ENCODE peak calls at places on chromosomes 3 and 15, in seven cellular contexts. J is fibroblast of lung, K is GM23248, B is foreskin fibroblast, W is NCI-H2081, F is iris pigment epithelial cell, H is endodermal cell. O is an unnamed sample.

GRCh38 chr3:158102660-158103085 is 3.5 kb downstream of the SHOX2 start:
- DNase-seq in J (no peak), K (no peak), B (peak; percentile 62), W (no peak), F (no peak), H (peak; percentile 53), O (no peak)

GRCh38 chr15:74405823-74406222 is 27.9 kb downstream of the SEMA7A start:
- DNase-seq in J (peak; percentile 46), K (no peak), B (no peak), W (no peak), F (peak; percentile 31), H (no peak), O (no peak)

GRCh38 chr3:129211772-129212171 is 28.1 kb upstream of the CNBP start:
- DNase-seq in J (peak; percentile 92), K (peak; percentile 92), B (peak; percentile 88), W (no peak), F (peak; percentile 71), H (peak; percentile 57), O (peak; percentile 77)

GRCh38 chr3:73786346-73786807 is 161.6 kb upstream of the PDZRN3 start:
- DNase-seq in J (peak; percentile 95), K (peak; percentile 95), B (peak; percentile 98), W (no peak), F (peak; percentile 81), H (no peak), O (peak; percentile 79)

GRCh38 chr3:172237121-172237742 is 197.9 kb downstream of the FNDC3B start:
- DNase-seq in J (no peak), K (no peak), B (no peak), W (no peak), F (no peak), H (no peak), O (no peak)

GRCh38 chr15:42608110-42608531 is 32.7 kb downstream of the STARD9 start:
- DNase-seq in J (peak; percentile 75), K (no peak), B (no peak), W (no peak), F (peak; percentile 24), H (no peak), O (peak; percentile 63)

GRCh38 chr3:43346990-43347749 is 60.8 kb downstream of the SNRK start:
- DNase-seq in J (peak; percentile 29), K (no peak), B (no peak), W (no peak), F (peak; percentile 78), H (no peak), O (no peak)

GRCh38 chr3:18645603-18646002 is 220.5 kb upstream of the SATB1 start:
- DNase-seq in J (no peak), K (no peak), B (no peak), W (no peak), F (no peak), H (no peak), O (no peak)

GRCh38 chr3:53884623-53885022 is 2.7 kb upstream of the ACTR8 start:
- DNase-seq in J (no peak), K (no peak), B (no peak), W (no peak), F (no peak), H (no peak), O (no peak)

GRCh38 chr3:99842826-99843589 is 25.3 kb downstream of the CMSS1 start:
- DNase-seq in J (peak; percentile 64), K (peak; percentile 78), B (peak; percentile 75), W (peak; percentile 64), F (peak; percentile 71), H (no peak), O (no peak)

GRCh38 chr3:18579659-18580058 is 154.5 kb upstream of the SATB1 start:
- DNase-seq in J (no peak), K (no peak), B (no peak), W (no peak), F (no peak), H (no peak), O (no peak)

GRCh38 chr3:104987859-104988258 is 378.9 kb upstream of the ALCAM start:
- DNase-seq in J (no peak), K (peak; percentile 1), B (peak; percentile 2), W (no peak), F (peak; percentile 3), H (no peak), O (no peak)

GRCh38 chr15:91238664-91239428 is 138.8 kb downstream of the SV2B start:
- DNase-seq in J (no peak), K (no peak), B (no peak), W (no peak), F (no peak), H (no peak), O (no peak)

GRCh38 chr3:24521306-24522154 is 26.9 kb upstream of the THRB start:
- DNase-seq in J (peak; percentile 45), K (peak; percentile 80), B (peak; percentile 76), W (peak; percentile 7), F (peak; percentile 59), H (peak; percentile 86), O (peak; percentile 86)

GRCh38 chr3:171462224-171462623 is 2.0 kb upstream of the TNIK start:
- DNase-seq in J (no peak), K (no peak), B (no peak), W (no peak), F (no peak), H (peak; percentile 81), O (no peak)